ENCODE peak calls at places on chromosomes 1 and 21, in six cellular contexts. D, R, L, P, Y and J are unnamed samples.

GRCh38 chr1:33022650-33023200 is 14.0 kb downstream of the AK2 start:
- DNase-seq in P (no peak), Y (no peak), L (no peak), R (no peak), D (no peak), J (no peak)

GRCh38 chr1:156862602-156863599 is 2.2 kb downstream of the NTRK1 start:
- DNase-seq in Y (no peak), L (no peak), D (no peak), R (no peak), P (no peak), J (no peak)

GRCh38 chr1:4587721-4588120 is 66.7 kb upstream of the AJAP1 start:
- DNase-seq in R (no peak), L (no peak), D (no peak), P (no peak), Y (no peak), J (no peak)

GRCh38 chr1:43934986-43935324 is 1.4 kb downstream of the ARTN start:
- DNase-seq in R (no peak), D (no peak), P (no peak), Y (no peak), L (no peak), J (no peak)

GRCh38 chr1:197521118-197521739 is 253.2 kb downstream of the CRB1 start:
- DNase-seq in P (peak), L (peak), R (peak), D (no peak), Y (no peak), J (peak)

GRCh38 chr1:165857046-165857801 is 29.8 kb downstream of the UCK2 start:
- DNase-seq in D (no peak), L (no peak), P (no peak), R (no peak), Y (no peak), J (no peak)

GRCh38 chr1:10833630-10834557 is 37.4 kb upstream of the CASZ1 start:
- DNase-seq in D (no peak), R (no peak), P (no peak), Y (no peak), L (no peak), J (no peak)

GRCh38 chr1:99672500-99673213 is 26.7 kb downstream of the PALMD start:
- DNase-seq in L (no peak), Y (no peak), D (no peak), P (peak), R (no peak), J (no peak)

GRCh38 chr21:31221051-31221450 is 123.0 kb downstream of the TIAM1 start:
- DNase-seq in L (peak), P (no peak), D (no peak), R (no peak), Y (no peak), J (no peak)

GRCh38 chr1:75641325-75641724 is 30.4 kb upstream of the SLC44A5 start:
- DNase-seq in D (no peak), L (no peak), R (no peak), P (no peak), Y (no peak), J (no peak)

GRCh38 chr1:231776006-231776707 is 149.6 kb downstream of the DISC1 start:
- DNase-seq in P (no peak), R (no peak), Y (no peak), D (no peak), L (no peak), J (no peak)

GRCh38 chr1:112788561-112788960 is 73.4 kb upstream of the PPM1J start:
- DNase-seq in Y (no peak), D (no peak), L (no peak), P (no peak), R (no peak), J (no peak)

GRCh38 chr1:198462365-198463025 is 78.0 kb downstream of the ATP6V1G3 start:
- DNase-seq in Y (no peak), L (no peak), P (no peak), R (peak), D (no peak), J (no peak)

GRCh38 chr1:7421471-7422075 is 349.5 kb upstream of the VAMP3 start:
- DNase-seq in Y (peak), D (no peak), L (no peak), R (no peak), P (peak), J (no peak)

GRCh38 chr1:24111998-24112380 is at the start of gene MYOM3:
- DNase-seq in D (no peak), L (peak), R (no peak), Y (no peak), P (no peak), J (no peak)

DNA sequence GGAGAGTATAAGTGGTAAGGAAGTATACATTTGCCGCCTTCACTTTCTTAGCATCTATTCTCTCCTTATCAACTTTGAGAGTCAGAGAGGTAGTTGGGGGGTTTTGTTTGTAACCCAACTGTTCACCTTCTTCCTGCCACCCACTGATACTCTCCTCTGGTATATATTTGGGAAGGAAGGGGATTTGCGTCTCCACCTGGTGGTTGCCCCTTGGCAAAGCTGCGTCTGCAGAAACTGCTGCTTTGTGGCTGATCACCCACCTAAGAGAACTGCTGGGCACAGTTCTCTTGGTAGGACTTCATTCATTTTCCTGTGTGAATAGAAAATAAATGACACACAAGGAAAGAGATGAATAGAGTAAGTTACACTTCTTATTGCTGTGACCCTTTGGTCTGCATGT is 87.0 kb downstream of the SYT14 start:
- DNase-seq in D (no peak), R (no peak), Y (no peak), P (no peak), L (no peak), J (no peak)
- TF ChIP-seq CTCF in D (no peak), R (peak), Y (no peak), P (no peak), L (no peak), J (no peak)

DNA sequence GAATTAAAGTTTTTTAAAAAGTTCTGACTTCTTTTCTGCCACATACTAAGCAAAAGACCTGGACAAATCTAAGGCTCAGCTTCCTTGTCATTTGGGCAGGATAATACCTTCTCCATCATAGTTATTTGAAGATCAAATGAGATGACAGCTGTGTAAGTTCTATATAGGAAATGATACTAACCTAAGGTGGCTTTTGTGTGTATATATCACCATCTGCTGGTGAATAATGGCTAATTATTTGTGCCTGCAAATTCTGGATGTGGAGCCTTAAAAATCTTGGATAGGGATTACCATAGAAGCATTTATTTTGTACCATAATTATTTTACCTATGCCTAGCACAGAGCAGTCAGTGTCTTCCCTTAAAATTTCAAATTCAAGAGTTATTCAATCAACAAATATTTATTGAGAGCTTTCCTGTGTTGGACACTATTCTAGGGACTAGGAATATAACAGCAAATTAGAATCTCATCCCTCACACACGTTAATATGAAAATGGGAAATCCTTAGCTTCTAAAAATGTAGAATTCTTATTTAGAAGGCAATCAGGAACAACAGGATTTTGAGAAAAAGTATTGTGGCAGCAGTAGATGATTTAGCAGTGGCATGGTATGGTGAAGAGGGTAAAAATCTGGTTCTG is 89.8 kb downstream of the TMEM200B start:
- DNase-seq in Y (no peak), R (peak), P (no peak), D (no peak), L (no peak), J (no peak)
- TF ChIP-seq CTCF in Y (peak), R (peak), P (peak), D (peak), L (peak), J (peak)

GRCh38 chr1:154669464-154670282 is 61.7 kb upstream of the ADAR start:
- DNase-seq in Y (peak), D (peak), R (peak), P (peak), L (peak), J (peak)
- TF ChIP-seq CTCF in Y (peak), D (peak), R (peak), P (peak), L (peak), J (peak)

GRCh38 chr1:246988316-246988715 is 19.5 kb downstream of the ZNF695 start:
- DNase-seq in L (no peak), D (no peak), Y (no peak), P (no peak), R (no peak), J (no peak)
- TF ChIP-seq CTCF in L (no peak), D (no peak), Y (no peak), P (no peak), R (no peak), J (no peak)